ENCODE peak calls at places on chromosomes 4 and X, in five cellular contexts. One of them, this sample, is unnamed.

GRCh38 chr4:11469900-11470708 is 41.4 kb upstream of the HS3ST1 start:
- DNase-seq in CMK: no peak
- DNase-seq in ecto neural progenitor cell: no peak
- DNase-seq in neuronal stem cell: no peak
- DNase-seq in endothelial cell: no peak
- DNase-seq in this sample: peak

GRCh38 chrX:135484636-135485289 is 35.7 kb upstream of the INTS6L start:
- DNase-seq in CMK: no peak
- DNase-seq in neuronal stem cell: no peak
- DNase-seq in ecto neural progenitor cell: no peak
- DNase-seq in endothelial cell: peak
- DNase-seq in this sample: no peak

GRCh38 chr4:55768291-55768690 is 51.3 kb upstream of the EXOC1L start:
- DNase-seq in endothelial cell: no peak
- DNase-seq in CMK: no peak
- DNase-seq in neuronal stem cell: peak
- DNase-seq in ecto neural progenitor cell: no peak
- DNase-seq in this sample: no peak

GRCh38 chr4:77617203-77617602 is 11.6 kb downstream of the CXCL13 start:
- DNase-seq in ecto neural progenitor cell: no peak
- DNase-seq in neuronal stem cell: no peak
- DNase-seq in endothelial cell: no peak
- DNase-seq in CMK: no peak
- DNase-seq in this sample: no peak

GRCh38 chr4:40306991-40307390 is 28.1 kb upstream of the CHRNA9 start:
- DNase-seq in CMK: no peak
- DNase-seq in endothelial cell: no peak
- DNase-seq in neuronal stem cell: no peak
- DNase-seq in ecto neural progenitor cell: no peak
- DNase-seq in this sample: no peak

GRCh38 chrX:29024813-29025342 is 437.6 kb downstream of the IL1RAPL1 start:
- DNase-seq in ecto neural progenitor cell: no peak
- DNase-seq in neuronal stem cell: no peak
- DNase-seq in CMK: no peak
- DNase-seq in endothelial cell: no peak
- DNase-seq in this sample: no peak

GRCh38 chrX:85244411-85245210 is 820 bp downstream of the ZNF711 start:
- DNase-seq in ecto neural progenitor cell: peak
- DNase-seq in neuronal stem cell: peak
- DNase-seq in endothelial cell: peak
- DNase-seq in CMK: no peak
- DNase-seq in this sample: peak

GRCh38 chr4:132479543-132479942 is 669.6 kb upstream of the PCDH10 start:
- DNase-seq in ecto neural progenitor cell: no peak
- DNase-seq in endothelial cell: no peak
- DNase-seq in neuronal stem cell: no peak
- DNase-seq in CMK: no peak
- DNase-seq in this sample: no peak

GRCh38 chr4:113435893-113436292 is 325.6 kb downstream of the CAMK2D start:
- DNase-seq in endothelial cell: no peak
- DNase-seq in CMK: no peak
- DNase-seq in neuronal stem cell: no peak
- DNase-seq in ecto neural progenitor cell: no peak
- DNase-seq in this sample: peak

GRCh38 chrX:48939417-48940228 is 17.8 kb downstream of the OTUD5 start:
- DNase-seq in neuronal stem cell: no peak
- DNase-seq in endothelial cell: no peak
- DNase-seq in CMK: no peak
- DNase-seq in ecto neural progenitor cell: no peak
- DNase-seq in this sample: no peak

GRCh38 chr4:108270466-108271450 is 102.0 kb upstream of the LEF1 start:
- DNase-seq in ecto neural progenitor cell: no peak
- DNase-seq in neuronal stem cell: no peak
- DNase-seq in CMK: no peak
- DNase-seq in endothelial cell: no peak
- DNase-seq in this sample: no peak

GRCh38 chrX:112866175-112866574 is 25.5 kb upstream of the AMOT start:
- DNase-seq in CMK: no peak
- DNase-seq in ecto neural progenitor cell: no peak
- DNase-seq in neuronal stem cell: no peak
- DNase-seq in endothelial cell: no peak
- DNase-seq in this sample: no peak

GRCh38 chr4:87975466-87975865 is at the start of gene SPP1:
- DNase-seq in neuronal stem cell: peak
- DNase-seq in endothelial cell: peak
- DNase-seq in ecto neural progenitor cell: peak
- DNase-seq in CMK: no peak
- DNase-seq in this sample: peak

GRCh38 chr4:37573566-37573965 is 112.6 kb downstream of the RELL1 start:
- DNase-seq in neuronal stem cell: no peak
- DNase-seq in ecto neural progenitor cell: no peak
- DNase-seq in CMK: no peak
- DNase-seq in endothelial cell: no peak
- DNase-seq in this sample: no peak

GRCh38 chr4:184157322-184157721 is 60.4 kb downstream of the ENPP6 start:
- DNase-seq in endothelial cell: no peak
- DNase-seq in CMK: no peak
- DNase-seq in neuronal stem cell: no peak
- DNase-seq in ecto neural progenitor cell: no peak
- DNase-seq in this sample: no peak

GRCh38 chr4:39706829-39707511 is 9.0 kb downstream of the UBE2K start:
- DNase-seq in endothelial cell: no peak
- DNase-seq in CMK: no peak
- DNase-seq in ecto neural progenitor cell: no peak
- DNase-seq in neuronal stem cell: no peak
- DNase-seq in this sample: no peak

GRCh38 chrX:49627030-49627777 is 28.4 kb downstream of the GAGE1 start:
- DNase-seq in ecto neural progenitor cell: no peak
- DNase-seq in endothelial cell: no peak
- DNase-seq in neuronal stem cell: no peak
- DNase-seq in CMK: peak
- DNase-seq in this sample: no peak

GRCh38 chrX:104112326-104112951 is at the start of gene ZCCHC18:
- DNase-seq in CMK: no peak
- DNase-seq in neuronal stem cell: peak
- DNase-seq in ecto neural progenitor cell: peak
- DNase-seq in endothelial cell: peak
- DNase-seq in this sample: peak

GRCh38 chr4:113646456-113646809 is 115.1 kb downstream of the CAMK2D start:
- DNase-seq in endothelial cell: peak
- DNase-seq in ecto neural progenitor cell: peak
- DNase-seq in neuronal stem cell: peak
- DNase-seq in CMK: no peak
- DNase-seq in this sample: peak

GRCh38 chrX:67523932-67524331 is 19.9 kb upstream of the AR start:
- DNase-seq in CMK: no peak
- DNase-seq in ecto neural progenitor cell: no peak
- DNase-seq in neuronal stem cell: no peak
- DNase-seq in endothelial cell: no peak
- DNase-seq in this sample: no peak

GRCh38 chr4:151114986-151115385 is 15.6 kb downstream of the RPS3A start:
- DNase-seq in neuronal stem cell: no peak
- DNase-seq in CMK: no peak
- DNase-seq in ecto neural progenitor cell: no peak
- DNase-seq in endothelial cell: no peak
- DNase-seq in this sample: no peak

This sample was measured in glutamatergic neuron.